ENCODE peak calls at places on chromosomes 7 and 10, in ten cellular contexts. M is M059J; Q is HCT116; K is stimulated activated CD8-positive, alpha-beta memory T cell treated with anti-CD3 and anti-CD28 coated beads, Interleukin-15, amount 100 ng/mL, for 24 hours; V is myocyte; J is RWPE1; H is SHP77; R is fibroblast of mammary gland; Z is transverse colon; B is T-helper 1 cell. D is an unnamed sample.

GRCh38 chr10:13668126-13668525 is 81.4 kb downstream of the PRPF18 start:
- DNase-seq in M (no peak), Q (no peak), K (no peak), V (peak), J (no peak), H (no peak), R (no peak), Z (no peak), B (no peak), D (no peak)

GRCh38 chr7:54831046-54831643 is 72.1 kb upstream of the SEC61G start:
- DNase-seq in M (peak), Q (peak), K (no peak), V (no peak), J (peak), H (no peak), R (no peak), Z (no peak), B (no peak), D (no peak)

GRCh38 chr7:1950066-1950622 is 280.1 kb downstream of the ELFN1 start:
- DNase-seq in M (no peak), Q (no peak), K (no peak), V (no peak), J (no peak), H (no peak), R (no peak), Z (no peak), B (no peak), D (no peak)

GRCh38 chr7:31875424-31875823 is 188.4 kb downstream of the PPP1R17 start:
- DNase-seq in M (peak), Q (no peak), K (no peak), V (no peak), J (no peak), H (no peak), R (peak), Z (no peak), B (no peak), D (peak)

GRCh38 chr10:131743190-131744151 is 157.3 kb upstream of the PPP2R2D start:
- DNase-seq in M (peak), Q (no peak), K (no peak), V (no peak), J (no peak), H (no peak), R (no peak), Z (no peak), B (no peak), D (no peak)

GRCh38 chr10:88152720-88153119 is 289.3 kb downstream of the PTEN start:
- DNase-seq in M (peak), Q (peak), K (no peak), V (peak), J (peak), H (no peak), R (peak), Z (no peak), B (no peak), D (peak)

GRCh38 chr10:60849217-60849616 is 70.9 kb downstream of the CDK1 start:
- DNase-seq in M (no peak), Q (no peak), K (no peak), V (peak), J (no peak), H (no peak), R (no peak), Z (no peak), B (no peak), D (no peak)

GRCh38 chr10:86068532-86069337 is 297.9 kb downstream of the GRID1 start:
- DNase-seq in M (no peak), Q (no peak), K (no peak), V (no peak), J (no peak), H (no peak), R (no peak), Z (no peak), B (no peak), D (no peak)

GRCh38 chr10:130531312-130531711 is 395.1 kb downstream of the GLRX3 start:
- DNase-seq in M (no peak), Q (no peak), K (no peak), V (no peak), J (no peak), H (no peak), R (no peak), Z (no peak), B (no peak), D (no peak)

GRCh38 chr10:35386594-35387174 is 50.4 kb downstream of the CCNY start:
- DNase-seq in M (peak), Q (no peak), K (no peak), V (no peak), J (no peak), H (peak), R (no peak), Z (no peak), B (no peak), D (no peak)

GRCh38 chr10:86511027-86511865 is 10.3 kb downstream of the WAPL start:
- DNase-seq in M (no peak), Q (no peak), K (no peak), V (no peak), J (no peak), H (no peak), R (no peak), Z (no peak), B (no peak), D (no peak)

GRCh38 chr7:99201027-99201426 is 6.9 kb downstream of the KPNA7 start:
- DNase-seq in M (peak), Q (no peak), K (no peak), V (peak), J (peak), H (no peak), R (peak), Z (no peak), B (no peak), D (no peak)

GRCh38 chr7:78090616-78091015 is 292.0 kb downstream of the PHTF2 start:
- DNase-seq in M (peak), Q (no peak), K (no peak), V (peak), J (no peak), H (no peak), R (peak), Z (no peak), B (no peak), D (no peak)

GRCh38 chr7:47441796-47442744 is 139.8 kb downstream of the TNS3 start:
- DNase-seq in M (no peak), Q (no peak), K (no peak), V (peak), J (no peak), H (no peak), R (no peak), Z (peak), B (no peak), D (no peak)

D was measured in H54.